ENCODE peak calls at places on chromosomes 6 and 20, in eight cellular contexts. G is lung, D is heart right ventricle, Z is hepatocyte, Y is tibial artery, H is right cardiac atrium, U is PC-9, E is heart left ventricle. M is an unnamed sample.

GRCh38 chr20:24465730-24466129 is 3.7 kb upstream of the SYNDIG1 start:
- DNase-seq in G (no peak), D (peak; percentile 30), Z (no peak), Y (peak; percentile 39), H (peak; percentile 76), U (no peak), E (peak; percentile 84), M (peak; percentile 54)

GRCh38 chr6:168116446-168116974 is 37.5 kb upstream of the FRMD1 start:
- DNase-seq in G (no peak), D (no peak), Z (no peak), Y (peak; percentile 1), H (no peak), U (no peak), E (peak; percentile 8), M (no peak)

GRCh38 chr6:33995046-33995872 is 150.6 kb downstream of the GRM4 start:
- DNase-seq in G (no peak), D (no peak), Z (peak; percentile 68), Y (no peak), H (no peak), U (no peak), E (no peak), M (no peak)

GRCh38 chr6:16337280-16337975 is 99.0 kb downstream of the GMPR start:
- DNase-seq in G (peak; percentile 63), D (peak; percentile 97), Z (peak; percentile 85), Y (peak; percentile 89), H (peak; percentile 99), U (no peak), E (peak; percentile 97), M (peak; percentile 78)

GRCh38 chr20:62875419-62876355 is 14.1 kb upstream of the TCFL5 start:
- DNase-seq in G (peak; percentile 50), D (peak; percentile 79), Z (peak; percentile 90), Y (peak; percentile 87), H (peak; percentile 94), U (peak; percentile 74), E (peak; percentile 84), M (peak; percentile 43)

GRCh38 chr6:148146717-148147116 is 195.9 kb upstream of the SASH1 start:
- DNase-seq in G (no peak), D (no peak), Z (no peak), Y (no peak), H (no peak), U (peak; percentile 46), E (no peak), M (no peak)

GRCh38 chr6:142551145-142551811 is 249.5 kb downstream of the ADGRG6 start:
- DNase-seq in G (no peak), D (no peak), Z (no peak), Y (no peak), H (peak; percentile 40), U (peak; percentile 63), E (no peak), M (no peak)

GRCh38 chr6:13614126-13614925 is 809 bp upstream of the NOL7 start:
- DNase-seq in G (peak; percentile 42), D (peak; percentile 54), Z (peak; percentile 69), Y (peak; percentile 40), H (peak; percentile 84), U (peak; percentile 52), E (no peak), M (peak; percentile 11)

GRCh38 chr6:14324042-14324441 is 206.5 kb downstream of the CD83 start:
- DNase-seq in G (no peak), D (no peak), Z (no peak), Y (no peak), H (no peak), U (no peak), E (no peak), M (no peak)

GRCh38 chr6:1798303-1798964 is 188.7 kb downstream of the FOXC1 start:
- DNase-seq in G (no peak), D (no peak), Z (peak; percentile 18), Y (no peak), H (no peak), U (no peak), E (no peak), M (no peak)

GRCh38 chr6:168095741-168096250 is 16.8 kb upstream of the FRMD1 start:
- DNase-seq in G (no peak), D (no peak), Z (no peak), Y (no peak), H (no peak), U (no peak), E (peak; percentile 5), M (no peak)

GRCh38 chr6:132298344-132298949 is 102.8 kb downstream of the MOXD1 start:
- DNase-seq in G (no peak), D (no peak), Z (peak; percentile 73), Y (peak; percentile 39), H (peak; percentile 56), U (peak; percentile 54), E (no peak), M (no peak)

GRCh38 chr6:113015249-113015648 is 668.1 kb downstream of the RFPL4B start:
- DNase-seq in G (no peak), D (no peak), Z (no peak), Y (no peak), H (peak; percentile 50), U (no peak), E (peak; percentile 20), M (no peak)

GRCh38 chr6:87684895-87685654 is 17.0 kb downstream of the AKIRIN2 start:
- DNase-seq in G (no peak), D (no peak), Z (no peak), Y (no peak), H (no peak), U (no peak), E (no peak), M (no peak)

GRCh38 chr6:7917729-7918128 is 7.1 kb upstream of the TXNDC5 start:
- DNase-seq in G (no peak), D (no peak), Z (no peak), Y (no peak), H (no peak), U (no peak), E (no peak), M (no peak)

GRCh38 chr20:22815584-22815983 is 219.5 kb upstream of the SSTR4 start:
- DNase-seq in G (no peak), D (no peak), Z (no peak), Y (no peak), H (no peak), U (no peak), E (no peak), M (no peak)

GRCh38 chr6:104527311-104527710 is 332.4 kb downstream of the HACE1 start:
- DNase-seq in G (no peak), D (no peak), Z (no peak), Y (peak; percentile 28), H (peak; percentile 46), U (no peak), E (no peak), M (no peak)

GRCh38 chr6:46486186-46486585 is 5.1 kb downstream of the RCAN2 start:
- DNase-seq in G (no peak), D (no peak), Z (no peak), Y (no peak), H (no peak), U (no peak), E (peak; percentile 27), M (no peak)
- H3K27me3 ChIP-seq in G (no peaks in the 10 kb centered on the region), D (no peaks in the 10 kb centered on the region), Z (peaks cover 40% of the 10 kb centered on the region), Y (no peaks in the 10 kb centered on the region), H (no peaks in the 10 kb centered on the region), U (peaks cover 24% of the 10 kb centered on the region), E (no peaks in the 10 kb centered on the region), M (no peaks in the 10 kb centered on the region)

GRCh38 chr6:29791786-29792122 is 35.9 kb upstream of the HLA-G start:
- DNase-seq in G (no peak), D (no peak), Z (no peak), Y (no peak), H (peak; percentile 58), U (no peak), E (no peak), M (no peak)
- H3K4me3 ChIP-seq in G (peak overlapping the region; percentile 46), D (peak overlapping the region; percentile 88), Z (no peak overlapping the region), Y (peak overlapping the region; percentile 56), H (peak overlapping the region; percentile 60), U (peak overlapping the region; percentile 75), E (peak overlapping the region; percentile 69), M (peak overlapping the region; percentile 78)

GRCh38 chr6:29092957-29093356 is 5.8 kb upstream of the OR2B3 start:
- DNase-seq in G (no peak), D (no peak), Z (no peak), Y (no peak), H (no peak), U (no peak), E (no peak), M (no peak)
- H3K27me3 ChIP-seq in G (no peaks in the 10 kb centered on the region), D (no peaks in the 10 kb centered on the region), Z (no peaks in the 10 kb centered on the region), Y (no peaks in the 10 kb centered on the region), H (no peaks in the 10 kb centered on the region), U (no peaks in the 10 kb centered on the region), E (no peaks in the 10 kb centered on the region), M (no peaks in the 10 kb centered on the region)

GRCh38 chr6:49087372-49087771 is 375.7 kb downstream of the MMUT start:
- DNase-seq in G (no peak), D (no peak), Z (no peak), Y (no peak), H (no peak), U (no peak), E (no peak), M (no peak)
- H3K4me3 ChIP-seq in G (no peak overlapping the region), D (no peak overlapping the region), Z (no peak overlapping the region), Y (no peak overlapping the region), H (no peak overlapping the region), U (no peak overlapping the region), E (no peak overlapping the region), M (no peak overlapping the region)